ENCODE peak calls at places on chromosome 9, in six cellular contexts. H is KBM-7; T is memory B cell; Q is naive thymus-derived CD4-positive, alpha-beta T cell; D is effector memory CD4-positive, alpha-beta T cell; O is COR-L47. A is an unnamed sample.

GRCh38 chr9:79562749-79563386 is 8.9 kb upstream of the TLE4 start:
- DNase-seq in H (no peak), T (no peak), Q (no peak), D (no peak), O (no peak), A (no peak)

GRCh38 chr9:122122468-122122867 is 29.4 kb upstream of the TTLL11 start:
- DNase-seq in H (no peak), T (no peak), Q (no peak), D (no peak), O (no peak), A (no peak)

GRCh38 chr9:131758972-131759647 is 19.2 kb upstream of the RAPGEF1 start:
- DNase-seq in H (no peak), T (no peak), Q (no peak), D (no peak), O (peak), A (no peak)

GRCh38 chr9:121581775-121582600 is 69.4 kb upstream of the DAB2IP start:
- DNase-seq in H (no peak), T (no peak), Q (no peak), D (no peak), O (no peak), A (no peak)

GRCh38 chr9:126309427-126310179 is 17.0 kb upstream of the MVB12B start:
- DNase-seq in H (no peak), T (no peak), Q (no peak), D (no peak), O (no peak), A (no peak)

GRCh38 chr9:86549434-86549833 is 195.2 kb upstream of the TUT7 start:
- DNase-seq in H (no peak), T (no peak), Q (no peak), D (no peak), O (no peak), A (no peak)

GRCh38 chr9:128253140-128253990 is 22.4 kb downstream of the GOLGA2 start:
- DNase-seq in H (no peak), T (no peak), Q (no peak), D (no peak), O (no peak), A (no peak)

GRCh38 chr9:110058304-110058953 is 149.5 kb downstream of the C9orf152 start:
- DNase-seq in H (peak), T (peak), Q (peak), D (peak), O (peak), A (peak)

GRCh38 chr9:91714020-91714721 is 235.9 kb downstream of the ROR2 start:
- DNase-seq in H (peak), T (no peak), Q (no peak), D (no peak), O (no peak), A (no peak)

GRCh38 chr9:94482110-94482509 is 72.8 kb upstream of the PCAT7 start:
- DNase-seq in H (no peak), T (no peak), Q (no peak), D (no peak), O (no peak), A (no peak)

GRCh38 chr9:79280691-79281090 is 291.1 kb upstream of the TLE4 start:
- DNase-seq in H (no peak), T (no peak), Q (no peak), D (no peak), O (no peak), A (no peak)

GRCh38 chr9:27154923-27155322 is 45.9 kb downstream of the TEK start:
- DNase-seq in H (peak), T (no peak), Q (no peak), D (no peak), O (no peak), A (no peak)

GRCh38 chr9:109258619-109259321 is 62.1 kb downstream of the EPB41L4B start:
- DNase-seq in H (no peak), T (no peak), Q (no peak), D (no peak), O (peak), A (no peak)

GRCh38 chr9:27945386-27945785 is 372.1 kb upstream of the C9orf72 start:
- DNase-seq in H (no peak), T (no peak), Q (no peak), D (no peak), O (no peak), A (no peak)

GRCh38 chr9:129231022-129231739 is 53.1 kb upstream of the IER5L start:
- DNase-seq in H (no peak), T (no peak), Q (no peak), D (no peak), O (no peak), A (no peak)

GRCh38 chr9:78103971-78104433 is 72.4 kb upstream of the GNAQ start:
- DNase-seq in H (peak), T (no peak), Q (no peak), D (no peak), O (no peak), A (no peak)

GRCh38 chr9:120038342-120038741 is 541.6 kb downstream of the CDK5RAP2 start:
- DNase-seq in H (no peak), T (no peak), Q (no peak), D (no peak), O (no peak), A (no peak)

GRCh38 chr9:113772121-113772885 is 103.8 kb upstream of the ZNF618 start:
- DNase-seq in H (no peak), T (no peak), Q (no peak), D (no peak), O (no peak), A (no peak)

GRCh38 chr9:4298255-4299005 is 1.4 kb downstream of the GLIS3 start:
- DNase-seq in H (peak), T (no peak), Q (peak), D (no peak), O (no peak), A (peak)

GRCh38 chr9:126857261-126857960 is 3.0 kb upstream of the ZBTB34 start:
- DNase-seq in H (no peak), T (no peak), Q (no peak), D (no peak), O (peak), A (no peak)

GRCh38 chr9:132572921-132573320 is 9.5 kb upstream of the BARHL1 start:
- DNase-seq in H (no peak), T (no peak), Q (no peak), D (no peak), O (no peak), A (no peak)

GRCh38 chr9:73132034-73132776 is 19.5 kb upstream of the ANXA1 start:
- DNase-seq in H (peak), T (peak), Q (peak), D (peak), O (peak), A (peak)

GRCh38 chr9:31137850-31138160 is 1246.6 kb upstream of the ACO1 start:
- DNase-seq in H (no peak), T (no peak), Q (no peak), D (no peak), O (no peak), A (no peak)

GRCh38 chr9:134066923-134067851 is 639 bp downstream of the BRD3 start:
- DNase-seq in H (peak), T (peak), Q (peak), D (peak), O (no peak), A (peak)

GRCh38 chr9:90770339-90770738 is 31.3 kb upstream of the SYK start:
- DNase-seq in H (peak), T (no peak), Q (no peak), D (no peak), O (no peak), A (no peak)

GRCh38 chr9:136157477-136158265 is 39.0 kb upstream of the TMEM250 start:
- DNase-seq in H (no peak), T (no peak), Q (no peak), D (no peak), O (no peak), A (no peak)

A was measured in T-helper 17 cell.